ENCODE peak calls at places on chromosome 17, in eight cellular contexts. Z is stomach, F is NCI-H446 treated with DMSO at 0.1 percent for 48 hours, S is cardiac fibroblast, K is HS-5, D is RKO, O is H7, H is T-helper 17 cell. A is an unnamed sample.

GRCh38 chr17:79947351-79948031 is 88.2 kb downstream of the TBC1D16 start:
- DNase-seq in Z (no peak), F (peak), S (peak), K (no peak), D (no peak), O (peak), H (no peak), A (no peak)

GRCh38 chr17:45451131-45451530 is 18.5 kb upstream of the ARHGAP27 start:
- DNase-seq in Z (no peak), F (no peak), S (no peak), K (no peak), D (no peak), O (peak), H (no peak), A (no peak)

GRCh38 chr17:33292981-33293867 is at the start of gene ASIC2:
- DNase-seq in Z (no peak), F (no peak), S (peak), K (no peak), D (no peak), O (peak), H (no peak), A (no peak)

GRCh38 chr17:55513885-55514590 is 2.8 kb upstream of the SMIM36 start:
- DNase-seq in Z (peak), F (peak), S (peak), K (peak), D (peak), O (peak), H (peak), A (peak)

GRCh38 chr17:67574658-67575293 is 143.0 kb upstream of the NOL11 start:
- DNase-seq in Z (no peak), F (no peak), S (no peak), K (no peak), D (no peak), O (no peak), H (no peak), A (no peak)

GRCh38 chr17:32627233-32628008 is 140.6 kb downstream of the CDK5R1 start:
- DNase-seq in Z (no peak), F (peak), S (peak), K (no peak), D (no peak), O (peak), H (no peak), A (peak)

GRCh38 chr17:49583889-49584288 is 8.2 kb downstream of the NXPH3 start:
- DNase-seq in Z (no peak), F (no peak), S (no peak), K (no peak), D (no peak), O (peak), H (no peak), A (no peak)

GRCh38 chr17:29642171-29642611 is 19.5 kb upstream of the CORO6 start:
- DNase-seq in Z (no peak), F (no peak), S (no peak), K (no peak), D (no peak), O (no peak), H (no peak), A (no peak)

GRCh38 chr17:2259769-2260536 is 43.6 kb downstream of the SMG6 start:
- DNase-seq in Z (no peak), F (no peak), S (peak), K (no peak), D (no peak), O (no peak), H (no peak), A (peak)

GRCh38 chr17:3015890-3016289 is 47.5 kb downstream of the OR1D5 start:
- DNase-seq in Z (no peak), F (no peak), S (no peak), K (peak), D (peak), O (no peak), H (no peak), A (peak)

GRCh38 chr17:42791948-42792347 is 6.6 kb downstream of the COA3 start:
- DNase-seq in Z (no peak), F (no peak), S (no peak), K (no peak), D (no peak), O (no peak), H (no peak), A (no peak)

GRCh38 chr17:4881761-4882555 is 17.4 kb upstream of the C17orf107 start:
- DNase-seq in Z (peak), F (no peak), S (peak), K (no peak), D (no peak), O (peak), H (peak), A (peak)

GRCh38 chr17:12659500-12659899 is 6.2 kb upstream of the MYOCD start:
- DNase-seq in Z (no peak), F (no peak), S (peak), K (no peak), D (no peak), O (no peak), H (no peak), A (peak)

GRCh38 chr17:50337956-50338355 is 8.0 kb upstream of the XYLT2 start:
- DNase-seq in Z (no peak), F (no peak), S (no peak), K (no peak), D (peak), O (no peak), H (no peak), A (no peak)

GRCh38 chr17:21001813-21002221 is 41.0 kb downstream of the USP22 start:
- DNase-seq in Z (no peak), F (no peak), S (no peak), K (no peak), D (no peak), O (no peak), H (no peak), A (no peak)

GRCh38 chr17:62178579-62178978 is 113.5 kb upstream of the MED13 start:
- DNase-seq in Z (no peak), F (no peak), S (peak), K (peak), D (peak), O (no peak), H (no peak), A (no peak)

GRCh38 chr17:57810740-57811632 is 38.9 kb downstream of the MRPS23 start:
- DNase-seq in Z (no peak), F (peak), S (peak), K (no peak), D (no peak), O (peak), H (no peak), A (peak)

GRCh38 chr17:64492481-64493109 is 4.3 kb downstream of the POLG2 start:
- DNase-seq in Z (no peak), F (no peak), S (peak), K (no peak), D (no peak), O (peak), H (no peak), A (no peak)

GRCh38 chr17:76840443-76840767 is 27.8 kb upstream of the MGAT5B start:
- DNase-seq in Z (no peak), F (no peak), S (no peak), K (no peak), D (no peak), O (no peak), H (no peak), A (no peak)

GRCh38 chr17:78104540-78104941 is 24.0 kb downstream of the TMC6 start:
- DNase-seq in Z (no peak), F (no peak), S (no peak), K (no peak), D (no peak), O (peak), H (no peak), A (no peak)

GRCh38 chr17:79077587-79077986 is 3.0 kb downstream of the ENGASE start:
- DNase-seq in Z (no peak), F (no peak), S (no peak), K (no peak), D (no peak), O (peak), H (no peak), A (no peak)

GRCh38 chr17:80138856-80139426 is 8.0 kb downstream of the EIF4A3 start:
- DNase-seq in Z (peak), F (no peak), S (no peak), K (no peak), D (no peak), O (no peak), H (no peak), A (no peak)

GRCh38 chr17:63774982-63775290 is 966 bp downstream of the DDX42 start:
- DNase-seq in Z (no peak), F (no peak), S (peak), K (no peak), D (peak), O (no peak), H (no peak), A (no peak)

GRCh38 chr17:6523330-6523729 is 33.0 kb downstream of the PITPNM3 start:
- DNase-seq in Z (no peak), F (no peak), S (peak), K (no peak), D (no peak), O (peak), H (no peak), A (no peak)

GRCh38 chr17:2777242-2777867 is 18.9 kb upstream of the RAP1GAP2 start:
- DNase-seq in Z (no peak), F (no peak), S (no peak), K (no peak), D (no peak), O (peak), H (no peak), A (no peak)

GRCh38 chr17:45346255-45347015 is 29.6 kb upstream of the MAP3K14 start:
- DNase-seq in Z (no peak), F (no peak), S (no peak), K (no peak), D (no peak), O (no peak), H (no peak), A (peak)

GRCh38 chr17:17813725-17814095 is 23.1 kb downstream of the SREBF1 start:
- DNase-seq in Z (no peak), F (no peak), S (no peak), K (no peak), D (no peak), O (no peak), H (no peak), A (no peak)

GRCh38 chr17:6711681-6712057 is 1.5 kb downstream of the SLC13A5 start:
- DNase-seq in Z (no peak), F (no peak), S (no peak), K (no peak), D (no peak), O (peak), H (no peak), A (no peak)

GRCh38 chr17:7971651-7972050 is 30.8 kb upstream of the GUCY2D start:
- DNase-seq in Z (no peak), F (no peak), S (no peak), K (no peak), D (no peak), O (no peak), H (no peak), A (no peak)

GRCh38 chr17:7313890-7314718 is 1.1 kb downstream of the GPS2 start:
- DNase-seq in Z (no peak), F (no peak), S (peak), K (no peak), D (peak), O (no peak), H (no peak), A (no peak)

GRCh38 chr17:19421926-19422325 is 10.9 kb downstream of the RNF112 start:
- DNase-seq in Z (no peak), F (no peak), S (no peak), K (no peak), D (no peak), O (no peak), H (no peak), A (no peak)